ENCODE peak calls at places on chromosomes 5 and 9, in six cellular contexts. T is mucosa of gallbladder, F is nephron progenitor cell, X is Daoy, U is pons, V is epithelial cell of proximal tubule. Z is an unnamed sample.

GRCh38 chr5:130529716-130530485 is 625.6 kb downstream of the CHSY3 start:
- DNase-seq in U (no peak), X (no peak), F (no peak), T (no peak), V (no peak), Z (no peak)

GRCh38 chr9:89418882-89419641 is 78.9 kb downstream of the SEMA4D start:
- DNase-seq in V (no peak), F (no peak), U (no peak), X (no peak), T (no peak), Z (no peak)

GRCh38 chr5:138978085-138978484 is 103.0 kb upstream of the LRRTM2 start:
- DNase-seq in U (no peak), X (no peak), F (no peak), V (no peak), T (no peak), Z (peak)

GRCh38 chr9:69444791-69445190 is 119.8 kb downstream of the ENTREP1 start:
- DNase-seq in F (no peak), T (no peak), V (no peak), U (no peak), X (no peak), Z (no peak)

GRCh38 chr5:38380522-38380921 is 122.2 kb downstream of the EGFLAM start:
- DNase-seq in F (no peak), X (no peak), V (no peak), T (no peak), U (no peak), Z (no peak)

GRCh38 chr5:174482549-174482948 is 241.8 kb upstream of the MSX2 start:
- DNase-seq in F (no peak), T (no peak), V (no peak), U (no peak), X (no peak), Z (no peak)

GRCh38 chr9:110835859-110836271 is 167.3 kb downstream of the MUSK start:
- DNase-seq in T (no peak), U (no peak), V (no peak), F (no peak), X (peak), Z (peak)

GRCh38 chr9:111828193-111828592 is 33.5 kb upstream of the SHOC1 start:
- DNase-seq in T (no peak), V (no peak), F (no peak), X (no peak), U (peak), Z (no peak)

GRCh38 chr9:31790720-31791119 is 593.7 kb upstream of the ACO1 start:
- DNase-seq in T (no peak), V (no peak), F (no peak), U (no peak), X (no peak), Z (no peak)

GRCh38 chr9:130847306-130848217 is 12.5 kb downstream of the ABL1 start:
- DNase-seq in T (peak), X (peak), F (no peak), U (peak), V (peak), Z (peak)

GRCh38 chr5:32263683-32264082 is 49.1 kb downstream of the MTMR12 start:
- DNase-seq in X (no peak), V (no peak), U (no peak), F (no peak), T (no peak), Z (no peak)

GRCh38 chr5:176954050-176954449 is 52.5 kb downstream of the UIMC1 start:
- DNase-seq in T (no peak), X (no peak), F (no peak), U (no peak), V (no peak), Z (no peak)

GRCh38 chr9:116074658-116075057 is 78.9 kb upstream of the PAPPA start:
- DNase-seq in X (peak), T (no peak), U (no peak), V (no peak), F (no peak), Z (no peak)

GRCh38 chr5:142608094-142608493 is 77.8 kb downstream of the FGF1 start:
- DNase-seq in U (no peak), T (peak), X (no peak), V (no peak), F (no peak), Z (no peak)

GRCh38 chr9:104992696-104993095 is 64.7 kb upstream of the ABCA1 start:
- DNase-seq in V (no peak), X (no peak), U (peak), T (no peak), F (no peak), Z (no peak)

GRCh38 chr9:73183917-73184861 is 32.5 kb downstream of the ANXA1 start:
- DNase-seq in U (peak), V (no peak), X (peak), F (no peak), T (no peak), Z (peak)

GRCh38 chr9:114930063-114930812 is at the start of gene TNFSF8:
- DNase-seq in F (no peak), V (no peak), T (peak), U (no peak), X (no peak), Z (no peak)

GRCh38 chr5:100846722-100847121 is 56.4 kb downstream of the ST8SIA4 start:
- DNase-seq in X (no peak), F (no peak), T (no peak), U (no peak), V (no peak), Z (no peak)

GRCh38 chr9:70205366-70206020 is 53.3 kb upstream of the SMC5 start:
- DNase-seq in U (no peak), X (no peak), T (no peak), V (no peak), F (no peak), Z (no peak)

GRCh38 chr9:82670726-82671125 is 392.2 kb downstream of the RASEF start:
- DNase-seq in V (no peak), X (no peak), U (no peak), F (no peak), T (no peak), Z (no peak)

GRCh38 chr5:142425286-142426065 is 100.7 kb upstream of the SPRY4 start:
- DNase-seq in X (no peak), U (no peak), V (no peak), T (no peak), F (no peak), Z (no peak)

GRCh38 chr9:73176450-73176875 is 24.8 kb downstream of the ANXA1 start:
- DNase-seq in X (peak), F (no peak), U (no peak), V (no peak), T (peak), Z (no peak)

GRCh38 chr5:176542596-176543427 is 5.6 kb upstream of the RNF44 start:
- DNase-seq in X (peak), V (no peak), U (no peak), F (peak), T (no peak), Z (no peak)

GRCh38 chr5:62460578-62460983 is 48.0 kb downstream of the IPO11 start:
- DNase-seq in X (peak), V (peak), U (peak), F (peak), T (no peak), Z (peak)

GRCh38 chr9:18208166-18209059 is 265.5 kb upstream of the ADAMTSL1 start:
- DNase-seq in U (peak), X (peak), T (peak), V (no peak), F (peak), Z (peak)

GRCh38 chr5:458547-459353 is 15.8 kb downstream of the EXOC3 start:
- DNase-seq in X (peak), F (no peak), V (peak), T (no peak), U (no peak), Z (peak)